ENCODE peak calls at places on chromosomes 5 and 9, in five cellular contexts. One of them, this sample, is unnamed.

GRCh38 chr9:28086881-28087280 is 513.6 kb upstream of the C9orf72 start:
- DNase-seq in body of pancreas: no peak
- DNase-seq in H9: no peak
- DNase-seq in colonic mucosa: no peak
- DNase-seq in uterus: no peak
- DNase-seq in this sample: no peak

GRCh38 chr9:4689687-4690104 is 10.3 kb downstream of the CDC37L1 start:
- DNase-seq in body of pancreas: no peak
- DNase-seq in H9: no peak
- DNase-seq in colonic mucosa: no peak
- DNase-seq in uterus: no peak
- DNase-seq in this sample: no peak

GRCh38 chr5:77960863-77961396 is 184.8 kb upstream of the TBCA start:
- DNase-seq in body of pancreas: no peak
- DNase-seq in H9: no peak
- DNase-seq in colonic mucosa: no peak
- DNase-seq in uterus: no peak
- DNase-seq in this sample: no peak

GRCh38 chr9:20788526-20789421 is 104.7 kb downstream of the FOCAD start:
- DNase-seq in body of pancreas: no peak
- DNase-seq in H9: no peak
- DNase-seq in colonic mucosa: no peak
- DNase-seq in uterus: no peak
- DNase-seq in this sample: no peak

GRCh38 chr9:18761742-18762141 is 271.3 kb downstream of the SAXO1 start:
- DNase-seq in body of pancreas: no peak
- DNase-seq in H9: no peak
- DNase-seq in colonic mucosa: no peak
- DNase-seq in uterus: no peak
- DNase-seq in this sample: no peak

GRCh38 chr9:3473402-3473801 is 52.4 kb downstream of the RFX3 start:
- DNase-seq in body of pancreas: no peak
- DNase-seq in H9: no peak
- DNase-seq in colonic mucosa: no peak
- DNase-seq in uterus: no peak
- DNase-seq in this sample: no peak

GRCh38 chr9:114291064-114291474 is 31.8 kb upstream of the ORM1 start:
- DNase-seq in body of pancreas: peak; percentile 70
- DNase-seq in H9: peak; percentile 79
- DNase-seq in colonic mucosa: peak; percentile 76
- DNase-seq in uterus: peak; percentile 76
- DNase-seq in this sample: peak; percentile 56

GRCh38 chr5:156920042-156920860 is 42.8 kb downstream of the TIMD4 start:
- DNase-seq in body of pancreas: peak; percentile 45
- DNase-seq in H9: no peak
- DNase-seq in colonic mucosa: no peak
- DNase-seq in uterus: no peak
- DNase-seq in this sample: no peak

GRCh38 chr9:17005085-17005484 is 129.8 kb upstream of the CNTLN start:
- DNase-seq in body of pancreas: peak; percentile 57
- DNase-seq in H9: peak; percentile 55
- DNase-seq in colonic mucosa: peak; percentile 68
- DNase-seq in uterus: peak; percentile 46
- DNase-seq in this sample: peak; percentile 23

GRCh38 chr9:122248448-122248865 is 16.2 kb downstream of the RBM18 start:
- DNase-seq in body of pancreas: no peak
- DNase-seq in H9: no peak
- DNase-seq in colonic mucosa: no peak
- DNase-seq in uterus: peak; percentile 31
- DNase-seq in this sample: peak; percentile 37

GRCh38 chr9:131237931-131238401 is 38.3 kb downstream of the FAM78A start:
- DNase-seq in body of pancreas: peak; percentile 66
- DNase-seq in H9: peak; percentile 72
- DNase-seq in colonic mucosa: peak; percentile 72
- DNase-seq in uterus: no peak
- DNase-seq in this sample: peak; percentile 33

GRCh38 chr5:147887026-147887627 is 8.6 kb downstream of the SCGB3A2 start:
- DNase-seq in body of pancreas: peak; percentile 57
- DNase-seq in H9: no peak
- DNase-seq in colonic mucosa: peak; percentile 31
- DNase-seq in uterus: no peak
- DNase-seq in this sample: no peak

GRCh38 chr9:128898845-128899565 is 17.1 kb downstream of the LRRC8A start:
- DNase-seq in body of pancreas: no peak
- DNase-seq in H9: no peak
- DNase-seq in colonic mucosa: no peak
- DNase-seq in uterus: no peak
- DNase-seq in this sample: no peak

GRCh38 chr9:12863624-12864023 is 88.8 kb downstream of the LURAP1L start:
- DNase-seq in body of pancreas: no peak
- DNase-seq in H9: no peak
- DNase-seq in colonic mucosa: no peak
- DNase-seq in uterus: no peak
- DNase-seq in this sample: no peak

GRCh38 chr9:96203867-96204412 is 98.0 kb downstream of the HSD17B3 start:
- DNase-seq in body of pancreas: no peak
- DNase-seq in H9: no peak
- DNase-seq in colonic mucosa: no peak
- DNase-seq in uterus: no peak
- DNase-seq in this sample: no peak

GRCh38 chr5:121675932-121676331 is 175.8 kb upstream of the FTMT start:
- DNase-seq in body of pancreas: no peak
- DNase-seq in H9: no peak
- DNase-seq in colonic mucosa: no peak
- DNase-seq in uterus: no peak
- DNase-seq in this sample: no peak

GRCh38 chr9:136485049-136485647 is 2.3 kb upstream of the SEC16A start:
- DNase-seq in body of pancreas: peak; percentile 87
- DNase-seq in H9: peak; percentile 84
- DNase-seq in colonic mucosa: peak; percentile 90
- DNase-seq in uterus: peak; percentile 82
- DNase-seq in this sample: peak; percentile 70

GRCh38 chr9:98107926-98108325 is 11.1 kb downstream of the TRIM14 start:
- DNase-seq in body of pancreas: no peak
- DNase-seq in H9: no peak
- DNase-seq in colonic mucosa: no peak
- DNase-seq in uterus: no peak
- DNase-seq in this sample: no peak

GRCh38 chr5:179125789-179126505 is 65.8 kb downstream of the ZNF354C start:
- DNase-seq in body of pancreas: no peak
- DNase-seq in H9: peak; percentile 8
- DNase-seq in colonic mucosa: no peak
- DNase-seq in uterus: peak; percentile 1
- DNase-seq in this sample: no peak

GRCh38 chr5:124867064-124867707 is 120.7 kb upstream of the ZNF608 start:
- DNase-seq in body of pancreas: no peak
- DNase-seq in H9: no peak
- DNase-seq in colonic mucosa: no peak
- DNase-seq in uterus: no peak
- DNase-seq in this sample: no peak

GRCh38 chr5:130526708-130527107 is 622.4 kb downstream of the CHSY3 start:
- DNase-seq in body of pancreas: no peak
- DNase-seq in H9: no peak
- DNase-seq in colonic mucosa: no peak
- DNase-seq in uterus: no peak
- DNase-seq in this sample: no peak

GRCh38 chr9:5719546-5719945 is 90.6 kb downstream of the RIC1 start:
- DNase-seq in body of pancreas: no peak
- DNase-seq in H9: no peak
- DNase-seq in colonic mucosa: no peak
- DNase-seq in uterus: no peak
- DNase-seq in this sample: no peak

GRCh38 chr5:88675758-88676636 is 207.0 kb downstream of the MEF2C start:
- DNase-seq in body of pancreas: peak; percentile 49
- DNase-seq in H9: peak; percentile 92
- DNase-seq in colonic mucosa: peak; percentile 53
- DNase-seq in uterus: no peak
- DNase-seq in this sample: no peak

GRCh38 chr5:39518516-39518915 is 93.7 kb upstream of the DAB2 start:
- DNase-seq in body of pancreas: no peak
- DNase-seq in H9: no peak
- DNase-seq in colonic mucosa: no peak
- DNase-seq in uterus: no peak
- DNase-seq in this sample: no peak

GRCh38 chr9:121609845-121610637 is 41.4 kb upstream of the DAB2IP start:
- DNase-seq in body of pancreas: peak; percentile 91
- DNase-seq in H9: no peak
- DNase-seq in colonic mucosa: no peak
- DNase-seq in uterus: peak; percentile 87
- DNase-seq in this sample: peak; percentile 89

GRCh38 chr5:33343661-33344327 is 97.0 kb upstream of the TARS1 start:
- DNase-seq in body of pancreas: no peak
- DNase-seq in H9: no peak
- DNase-seq in colonic mucosa: no peak
- DNase-seq in uterus: no peak
- DNase-seq in this sample: no peak

GRCh38 chr5:57442080-57442839 is 40.4 kb downstream of the ACTBL2 start:
- DNase-seq in body of pancreas: no peak
- DNase-seq in H9: no peak
- DNase-seq in colonic mucosa: no peak
- DNase-seq in uterus: no peak
- DNase-seq in this sample: peak; percentile 45

GRCh38 chr5:150763023-150763793 is 4.4 kb upstream of the DCTN4 start:
- DNase-seq in body of pancreas: peak; percentile 76
- DNase-seq in H9: no peak
- DNase-seq in colonic mucosa: no peak
- DNase-seq in uterus: peak; percentile 92
- DNase-seq in this sample: peak; percentile 41

GRCh38 chr5:109561447-109561846 is 128.3 kb upstream of the MAN2A1 start:
- DNase-seq in body of pancreas: no peak
- DNase-seq in H9: no peak
- DNase-seq in colonic mucosa: no peak
- DNase-seq in uterus: no peak
- DNase-seq in this sample: no peak

DNA sequence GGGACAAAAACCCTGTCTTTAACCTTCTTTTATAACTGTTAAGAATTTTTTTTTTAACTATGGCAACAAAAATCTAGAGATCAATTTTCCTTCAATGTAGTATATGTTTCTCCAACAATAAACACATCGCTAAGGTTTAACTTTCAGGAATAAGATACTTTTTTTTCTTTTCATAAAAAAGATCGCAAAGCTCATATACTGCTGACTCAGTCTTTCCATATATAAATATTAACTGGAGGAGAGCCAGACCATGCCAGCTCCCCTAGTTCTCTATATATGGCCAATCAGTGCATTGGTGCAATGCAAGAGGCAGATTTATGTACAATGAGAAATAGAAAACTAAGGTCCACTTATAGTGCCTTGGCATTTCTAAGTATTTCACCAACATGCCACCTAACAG is 89.2 kb upstream of the GAS1 start:
- DNase-seq in body of pancreas: no peak
- DNase-seq in H9: no peak
- DNase-seq in colonic mucosa: no peak
- DNase-seq in uterus: no peak
- DNase-seq in this sample: no peak
- H3K27ac ChIP-seq in body of pancreas: no peak overlapping the region
- H3K27ac ChIP-seq in H9: no peak overlapping the region
- H3K27ac ChIP-seq in colonic mucosa: no peak overlapping the region
- H3K27ac ChIP-seq in uterus: peak overlapping the region; percentile 88
- H3K27ac ChIP-seq in this sample: no peak overlapping the region

GRCh38 chr9:127583605-127584053 is 28.4 kb upstream of the STXBP1 start:
- DNase-seq in body of pancreas: no peak
- DNase-seq in H9: no peak
- DNase-seq in colonic mucosa: no peak
- DNase-seq in uterus: no peak
- DNase-seq in this sample: no peak

GRCh38 chr9:127586537-127586936 is 25.5 kb upstream of the STXBP1 start:
- DNase-seq in body of pancreas: peak; percentile 91
- DNase-seq in H9: peak; percentile 86
- DNase-seq in colonic mucosa: peak; percentile 89
- DNase-seq in uterus: peak; percentile 89
- DNase-seq in this sample: peak; percentile 68

GRCh38 chr9:127586096-127586495 is 26.0 kb upstream of the STXBP1 start:
- DNase-seq in body of pancreas: no peak
- DNase-seq in H9: no peak
- DNase-seq in colonic mucosa: no peak
- DNase-seq in uterus: no peak
- DNase-seq in this sample: no peak

GRCh38 chr9:127587966-127588365 is 24.1 kb upstream of the STXBP1 start:
- DNase-seq in body of pancreas: no peak
- DNase-seq in H9: no peak
- DNase-seq in colonic mucosa: no peak
- DNase-seq in uterus: no peak
- DNase-seq in this sample: no peak

DNA sequence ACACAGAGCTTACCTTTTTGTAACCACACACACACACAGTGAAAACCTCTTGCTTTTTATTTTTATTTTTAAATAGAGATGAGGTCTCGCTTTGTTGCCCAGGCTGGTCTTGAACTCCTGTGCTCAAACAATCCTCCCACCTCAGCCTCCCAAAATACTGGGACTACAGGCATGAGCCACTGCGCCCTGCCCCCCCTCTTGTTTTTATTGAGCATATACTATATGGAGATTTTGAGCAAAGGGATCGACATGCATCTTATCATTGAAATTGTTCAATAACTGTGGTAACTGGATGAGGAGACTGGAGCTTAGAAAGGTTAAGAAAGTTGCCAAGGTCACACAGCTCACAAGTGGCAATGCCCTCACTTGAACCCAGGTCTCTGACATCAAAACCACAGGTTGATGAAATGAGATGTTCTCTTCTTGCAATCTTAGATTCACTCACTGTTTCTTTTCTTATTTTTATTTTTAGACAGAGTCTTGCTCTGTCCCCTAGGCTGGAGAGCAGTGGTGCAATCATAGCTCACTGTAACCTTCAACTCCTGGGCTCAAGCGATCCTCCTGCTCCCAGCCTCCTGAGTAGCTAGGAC is 26.8 kb upstream of the STXBP1 start:
- DNase-seq in body of pancreas: no peak
- DNase-seq in H9: no peak
- DNase-seq in colonic mucosa: no peak
- DNase-seq in uterus: no peak
- DNase-seq in this sample: no peak
- H3K27me3 ChIP-seq in body of pancreas: no peaks in the 10 kb centered on the region
- H3K27me3 ChIP-seq in H9: no peaks in the 10 kb centered on the region
- H3K27me3 ChIP-seq in colonic mucosa: no peaks in the 10 kb centered on the region
- H3K27me3 ChIP-seq in uterus: no peaks in the 10 kb centered on the region
- H3K27me3 ChIP-seq in this sample: no peaks in the 10 kb centered on the region

GRCh38 chr5:113806250-113806649 is 292.8 kb downstream of the YTHDC2 start:
- DNase-seq in body of pancreas: no peak
- DNase-seq in H9: no peak
- DNase-seq in colonic mucosa: no peak
- DNase-seq in uterus: no peak
- DNase-seq in this sample: no peak
- TF ChIP-seq CTCF in body of pancreas: no peak
- TF ChIP-seq CTCF in H9: peak; percentile 72
- TF ChIP-seq CTCF in colonic mucosa: no peak
- TF ChIP-seq CTCF in uterus: peak; percentile 23
- TF ChIP-seq CTCF in this sample: no peak

GRCh38 chr5:17436766-17437221 is 61.2 kb upstream of the TAF11L2 start:
- DNase-seq in body of pancreas: peak; percentile 11
- DNase-seq in H9: no peak
- DNase-seq in colonic mucosa: no peak
- DNase-seq in uterus: no peak
- DNase-seq in this sample: no peak
- H3K27ac ChIP-seq in body of pancreas: no peak overlapping the region
- H3K27ac ChIP-seq in H9: no peak overlapping the region
- H3K27ac ChIP-seq in colonic mucosa: peak overlapping the region; percentile 44
- H3K27ac ChIP-seq in uterus: peak overlapping the region; percentile 22
- H3K27ac ChIP-seq in this sample: no peak overlapping the region

GRCh38 chr5:598564-598890 is 13.6 kb upstream of the CEP72 start:
- DNase-seq in body of pancreas: no peak
- DNase-seq in H9: no peak
- DNase-seq in colonic mucosa: no peak
- DNase-seq in uterus: no peak
- DNase-seq in this sample: no peak
- H3K27me3 ChIP-seq in body of pancreas: no peaks in the 10 kb centered on the region
- H3K27me3 ChIP-seq in H9: no peaks in the 10 kb centered on the region
- H3K27me3 ChIP-seq in colonic mucosa: no peaks in the 10 kb centered on the region
- H3K27me3 ChIP-seq in uterus: no peaks in the 10 kb centered on the region
- H3K27me3 ChIP-seq in this sample: peaks cover 18% of the 10 kb centered on the region

This sample was measured in gastrocnemius medialis.